ENCODE peak calls at places on chromosomes 5 and 9, in six cellular contexts. X is lower leg skin; O is adipocyte; D is fibroblast of the aortic adventitia; E is naive thymus-derived CD4-positive, alpha-beta T cell; M is H4. T is an unnamed sample.

GRCh38 chr9:117706421-117707150 is 2.4 kb downstream of the TLR4 start:
- DNase-seq in X (no peak), O (no peak), D (no peak), E (no peak), M (peak), T (no peak)

GRCh38 chr5:158877124-158877581 is 222.6 kb downstream of the EBF1 start:
- DNase-seq in X (no peak), O (peak), D (peak), E (no peak), M (no peak), T (no peak)

GRCh38 chr9:8895498-8896224 is 1096.1 kb upstream of the DMAC1 start:
- DNase-seq in X (no peak), O (peak), D (peak), E (peak), M (no peak), T (no peak)

GRCh38 chr9:121800376-121800775 is 148.9 kb downstream of the DAB2IP start:
- DNase-seq in X (no peak), O (no peak), D (no peak), E (no peak), M (no peak), T (no peak)

GRCh38 chr9:70136632-70137031 is 93.0 kb downstream of the MAMDC2 start:
- DNase-seq in X (no peak), O (no peak), D (peak), E (no peak), M (no peak), T (no peak)

GRCh38 chr5:8058626-8059180 is 189.8 kb downstream of the MTRR start:
- DNase-seq in X (no peak), O (no peak), D (no peak), E (no peak), M (no peak), T (no peak)

GRCh38 chr9:93094294-93095204 is 1.5 kb upstream of the CARD19 start:
- DNase-seq in X (peak), O (peak), D (no peak), E (no peak), M (no peak), T (no peak)

GRCh38 chr5:9610969-9611368 is 19.2 kb downstream of the TAS2R1 start:
- DNase-seq in X (no peak), O (no peak), D (no peak), E (no peak), M (no peak), T (no peak)

GRCh38 chr5:137142371-137143243 is 356.5 kb downstream of the SPOCK1 start:
- DNase-seq in X (peak), O (peak), D (peak), E (no peak), M (peak), T (no peak)

GRCh38 chr5:150107909-150108447 is 21.6 kb upstream of the CSF1R start:
- DNase-seq in X (peak), O (peak), D (peak), E (no peak), M (no peak), T (no peak)

GRCh38 chr5:77669677-77670076 is 31.2 kb upstream of the OTP start:
- DNase-seq in X (no peak), O (no peak), D (no peak), E (no peak), M (no peak), T (no peak)

GRCh38 chr5:180643191-180643851 is 6.1 kb downstream of the FLT4 start:
- DNase-seq in X (no peak), O (no peak), D (no peak), E (no peak), M (no peak), T (no peak)

GRCh38 chr9:127308559-127309429 is 44.2 kb downstream of the GARNL3 start:
- DNase-seq in X (no peak), O (peak), D (peak), E (no peak), M (no peak), T (no peak)

GRCh38 chr5:151078490-151079262 is 2.2 kb downstream of the TNIP1 start:
- DNase-seq in X (no peak), O (no peak), D (no peak), E (no peak), M (no peak), T (no peak)

GRCh38 chr5:9332026-9332425 is 213.8 kb downstream of the SEMA5A start:
- DNase-seq in X (no peak), O (no peak), D (no peak), E (no peak), M (no peak), T (no peak)

GRCh38 chr5:123512631-123513461 is 869 bp downstream of the CSNK1G3 start:
- DNase-seq in X (peak), O (peak), D (peak), E (peak), M (peak), T (no peak)

GRCh38 chr5:125093776-125094175 is 347.3 kb upstream of the ZNF608 start:
- DNase-seq in X (no peak), O (peak), D (peak), E (no peak), M (peak), T (no peak)

GRCh38 chr5:100641833-100642232 is 106.7 kb downstream of the FAM174A start:
- DNase-seq in X (no peak), O (no peak), D (no peak), E (no peak), M (no peak), T (no peak)

GRCh38 chr9:37424204-37424685 is 1.7 kb downstream of the GRHPR start:
- DNase-seq in X (no peak), O (no peak), D (no peak), E (no peak), M (no peak), T (no peak)

GRCh38 chr5:52817818-52818217 is 30.1 kb downstream of the ITGA1 start:
- DNase-seq in X (no peak), O (no peak), D (no peak), E (no peak), M (no peak), T (no peak)

GRCh38 chr9:134057311-134057665 is 10.5 kb downstream of the BRD3 start:
- DNase-seq in X (no peak), O (no peak), D (no peak), E (no peak), M (no peak), T (no peak)

GRCh38 chr9:125329978-125330377 is 68.4 kb downstream of the GAPVD1 start:
- DNase-seq in X (no peak), O (no peak), D (no peak), E (no peak), M (no peak), T (no peak)

GRCh38 chr5:157252741-157253465 is 13.0 kb upstream of the CYFIP2 start:
- DNase-seq in X (no peak), O (peak), D (peak), E (peak), M (peak), T (no peak)

GRCh38 chr9:128027166-128027539 is 40.0 kb downstream of the NAIF1 start:
- DNase-seq in X (no peak), O (no peak), D (peak), E (peak), M (no peak), T (no peak)

GRCh38 chr5:177357459-177358332 is at the start of gene RGS14:
- DNase-seq in X (no peak), O (no peak), D (no peak), E (peak), M (peak), T (no peak)

GRCh38 chr9:14428781-14429230 is 114.9 kb upstream of the NFIB start:
- DNase-seq in X (peak), O (peak), D (peak), E (no peak), M (peak), T (no peak)

GRCh38 chr5:3361811-3362605 is 233.6 kb upstream of the IRX1 start:
- DNase-seq in X (no peak), O (no peak), D (no peak), E (no peak), M (no peak), T (no peak)

GRCh38 chr5:142316051-142316450 is 8.8 kb downstream of the SPRY4 start:
- DNase-seq in X (no peak), O (peak), D (peak), E (peak), M (no peak), T (peak)

GRCh38 chr5:130168211-130168610 is 263.9 kb downstream of the CHSY3 start:
- DNase-seq in X (no peak), O (peak), D (peak), E (no peak), M (peak), T (no peak)

GRCh38 chr9:114112325-114112724 is 13.2 kb upstream of the KIF12 start:
- DNase-seq in X (no peak), O (no peak), D (peak), E (no peak), M (no peak), T (no peak)

GRCh38 chr5:142906863-142907671 is 136.9 kb downstream of the ARHGAP26 start:
- DNase-seq in X (no peak), O (peak), D (no peak), E (no peak), M (no peak), T (no peak)

GRCh38 chr5:78671609-78672008 is 23.0 kb upstream of the LHFPL2 start:
- DNase-seq in X (no peak), O (peak), D (peak), E (no peak), M (peak), T (no peak)

GRCh38 chr9:111190352-111190751 is 139.7 kb downstream of the OR2K2 start:
- DNase-seq in X (no peak), O (no peak), D (no peak), E (no peak), M (no peak), T (no peak)

GRCh38 chr9:137192448-137192780 is 3.9 kb downstream of the SSNA1 start:
- DNase-seq in X (no peak), O (no peak), D (no peak), E (no peak), M (no peak), T (no peak)

GRCh38 chr9:97307091-97307490 is 368 bp upstream of the CCDC180 start:
- DNase-seq in X (peak), O (peak), D (peak), E (no peak), M (no peak), T (no peak)

GRCh38 chr5:107118184-107118902 is 552.4 kb downstream of the EFNA5 start:
- DNase-seq in X (no peak), O (no peak), D (no peak), E (no peak), M (no peak), T (no peak)

T was measured in NCI-H1417 treated with DMSO at 0.1 percent for 48 hours.